ENCODE peak calls at places on chromosome X, in four cellular contexts. N, L, O and H are unnamed samples.

GRCh38 chrX:38817004-38817703 is 15.9 kb downstream of the MID1IP1 start:
- DNase-seq in N (peak), L (no peak), O (peak), H (peak)

GRCh38 chrX:11111947-11112346 is 815 bp downstream of the HCCS start:
- DNase-seq in N (no peak), L (no peak), O (no peak), H (no peak)

GRCh38 chrX:152601848-152602616 is 35.7 kb upstream of the GABRQ start:
- DNase-seq in N (no peak), L (no peak), O (no peak), H (no peak)

GRCh38 chrX:39762266-39762841 is 335.4 kb downstream of the BCOR start:
- DNase-seq in N (no peak), L (no peak), O (peak), H (peak)

GRCh38 chrX:138872537-138872936 is 161.0 kb upstream of the FGF13 start:
- DNase-seq in N (no peak), L (no peak), O (no peak), H (no peak)

GRCh38 chrX:31929366-31929765 is 857.5 kb upstream of the FTHL17 start:
- DNase-seq in N (no peak), L (no peak), O (no peak), H (peak)

GRCh38 chrX:78199851-78200250 is 60.4 kb upstream of the TAF9B start:
- DNase-seq in N (no peak), L (no peak), O (peak), H (peak)

GRCh38 chrX:130896816-130897508 is 6.0 kb downstream of the ENOX2 start:
- DNase-seq in N (no peak), L (peak), O (peak), H (no peak)

GRCh38 chrX:106897259-106897658 is 5.9 kb downstream of the RIPPLY1 start:
- DNase-seq in N (no peak), L (no peak), O (peak), H (peak)

GRCh38 chrX:123803331-123803983 is 56.4 kb upstream of the XIAP start:
- DNase-seq in N (peak), L (peak), O (peak), H (peak)

GRCh38 chrX:38891641-38892413 is 90.6 kb downstream of the MID1IP1 start:
- DNase-seq in N (peak), L (no peak), O (peak), H (peak)

GRCh38 chrX:47483310-47484268 is 567 bp upstream of the ZNF41 start:
- DNase-seq in N (peak), L (peak), O (peak), H (peak)

GRCh38 chrX:154490021-154490413 is 412 bp downstream of the SLC10A3 start:
- DNase-seq in N (peak), L (no peak), O (peak), H (peak)

GRCh38 chrX:19909761-19910160 is 22.4 kb upstream of the SH3KBP1 start:
- DNase-seq in N (no peak), L (no peak), O (no peak), H (no peak)

GRCh38 chrX:11419102-11419501 is 125.9 kb downstream of the AMELX start:
- DNase-seq in N (no peak), L (no peak), O (no peak), H (no peak)

GRCh38 chrX:41086627-41086932 is 1.3 kb downstream of the USP9X start:
- DNase-seq in N (no peak), L (no peak), O (no peak), H (no peak)

GRCh38 chrX:9610774-9611392 is 146.0 kb downstream of the TBL1X start:
- DNase-seq in N (no peak), L (no peak), O (peak), H (peak)

GRCh38 chrX:98897191-98897590 is 1512.9 kb downstream of the PCDH19 start:
- DNase-seq in N (no peak), L (no peak), O (no peak), H (no peak)

GRCh38 chrX:111662314-111662713 is 18.7 kb upstream of the ALG13 start:
- DNase-seq in N (no peak), L (no peak), O (no peak), H (no peak)

GRCh38 chrX:135354288-135354687 is 45.0 kb downstream of the ETDC start:
- DNase-seq in N (no peak), L (no peak), O (no peak), H (no peak)

GRCh38 chrX:71657267-71657666 is 10.1 kb upstream of the LOC101059915 start:
- DNase-seq in N (no peak), L (no peak), O (no peak), H (no peak)

GRCh38 chrX:7330971-7331746 is 183.2 kb upstream of the PUDP start:
- DNase-seq in N (no peak), L (no peak), O (peak), H (no peak)

GRCh38 chrX:30995705-30996104 is 76.1 kb downstream of the FTHL17 start:
- DNase-seq in N (no peak), L (no peak), O (no peak), H (no peak)